ENCODE peak calls at places on chromosome 12, in ten cellular contexts. C is brain microvascular endothelial cell, H is hepatocyte, U is GM10248, T is MM.1S, P is omental fat pad, O is progenitor cell of endocrine pancreas, G is fibroblast of mammary gland, D is cardiac muscle cell, M is MCF 10A. W is an unnamed sample.

GRCh38 chr12:6946033-6946919 is 2.5 kb downstream of the C12orf57 start:
- DNase-seq in C (no peak), H (peak), U (peak), T (peak), P (no peak), O (peak), G (no peak), D (peak), M (peak), W (peak)

GRCh38 chr12:112716099-112717093 is 75.2 kb upstream of the RPH3A start:
- DNase-seq in C (peak), H (no peak), U (no peak), T (no peak), P (no peak), O (no peak), G (no peak), D (peak), M (peak), W (peak)

GRCh38 chr12:79514730-79515525 is 175.8 kb downstream of the PAWR start:
- DNase-seq in C (no peak), H (no peak), U (no peak), T (no peak), P (no peak), O (no peak), G (peak), D (no peak), M (no peak), W (no peak)

GRCh38 chr12:88720231-88720630 is 140.0 kb upstream of the KITLG start:
- DNase-seq in C (no peak), H (no peak), U (no peak), T (no peak), P (no peak), O (no peak), G (no peak), D (no peak), M (no peak), W (peak)

GRCh38 chr12:104454997-104455396 is 1.8 kb upstream of the CHST11 start:
- DNase-seq in C (no peak), H (no peak), U (no peak), T (no peak), P (no peak), O (no peak), G (peak), D (no peak), M (peak), W (peak)

GRCh38 chr12:9730591-9730990 is 2.3 kb downstream of the CLECL1 start:
- DNase-seq in C (no peak), H (no peak), U (no peak), T (no peak), P (no peak), O (no peak), G (no peak), D (no peak), M (no peak), W (no peak)

GRCh38 chr12:94640134-94640928 is 10.0 kb downstream of the TMCC3 start:
- DNase-seq in C (peak), H (no peak), U (peak), T (peak), P (no peak), O (no peak), G (peak), D (no peak), M (peak), W (peak)

GRCh38 chr12:1808798-1809480 is 11.4 kb upstream of the LRTM2 start:
- DNase-seq in C (no peak), H (no peak), U (no peak), T (no peak), P (no peak), O (no peak), G (no peak), D (no peak), M (no peak), W (no peak)

GRCh38 chr12:65520658-65521057 is 242.2 kb downstream of the MSRB3 start:
- DNase-seq in C (no peak), H (no peak), U (no peak), T (no peak), P (no peak), O (no peak), G (no peak), D (no peak), M (no peak), W (no peak)

GRCh38 chr12:109687250-109687649 is 26.4 kb upstream of the FAM222A start:
- DNase-seq in C (no peak), H (no peak), U (no peak), T (no peak), P (no peak), O (no peak), G (no peak), D (no peak), M (no peak), W (no peak)

GRCh38 chr12:22494319-22494718 is 50.0 kb downstream of the C2CD5 start:
- DNase-seq in C (no peak), H (no peak), U (no peak), T (no peak), P (no peak), O (no peak), G (no peak), D (no peak), M (no peak), W (no peak)

GRCh38 chr12:70052931-70053497 is 190.2 kb upstream of the CNOT2 start:
- DNase-seq in C (peak), H (peak), U (no peak), T (no peak), P (peak), O (no peak), G (peak), D (no peak), M (peak), W (peak)

GRCh38 chr12:112029326-112029725 is 16.1 kb downstream of the ERP29 start:
- DNase-seq in C (no peak), H (no peak), U (no peak), T (no peak), P (no peak), O (no peak), G (no peak), D (no peak), M (no peak), W (no peak)

GRCh38 chr12:6958609-6959375 is 7.6 kb downstream of the PTPN6 start:
- DNase-seq in C (no peak), H (no peak), U (peak), T (peak), P (no peak), O (no peak), G (no peak), D (no peak), M (no peak), W (no peak)

GRCh38 chr12:12870454-12870853 is 20.9 kb upstream of the GPRC5A start:
- DNase-seq in C (peak), H (peak), U (no peak), T (no peak), P (no peak), O (no peak), G (peak), D (no peak), M (peak), W (peak)

GRCh38 chr12:113837059-113837458 is 129.1 kb downstream of the RBM19 start:
- DNase-seq in C (no peak), H (peak), U (no peak), T (no peak), P (no peak), O (no peak), G (peak), D (no peak), M (no peak), W (no peak)

GRCh38 chr12:46267618-46268348 is 1.1 kb downstream of the SLC38A1 start:
- DNase-seq in C (peak), H (peak), U (peak), T (peak), P (no peak), O (no peak), G (peak), D (peak), M (peak), W (no peak)

GRCh38 chr12:123952037-123952436 is 20.6 kb downstream of the CCDC92 start:
- DNase-seq in C (no peak), H (no peak), U (no peak), T (no peak), P (no peak), O (no peak), G (no peak), D (no peak), M (no peak), W (peak)

GRCh38 chr12:107159384-107159900 is 66.1 kb upstream of the CRY1 start:
- DNase-seq in C (no peak), H (no peak), U (no peak), T (no peak), P (no peak), O (no peak), G (no peak), D (no peak), M (no peak), W (no peak)

GRCh38 chr12:85057370-85057963 is 21.3 kb downstream of the LRRIQ1 start:
- DNase-seq in C (peak), H (peak), U (peak), T (peak), P (no peak), O (peak), G (peak), D (peak), M (peak), W (peak)

GRCh38 chr12:47651368-47652254 is 54.2 kb downstream of the RPAP3 start:
- DNase-seq in C (peak), H (peak), U (peak), T (peak), P (no peak), O (no peak), G (peak), D (peak), M (peak), W (peak)

GRCh38 chr12:124621296-124621660 is 53.9 kb upstream of the NCOR2 start:
- DNase-seq in C (no peak), H (peak), U (no peak), T (no peak), P (no peak), O (no peak), G (no peak), D (no peak), M (no peak), W (no peak)

GRCh38 chr12:107884769-107885694 is 110.5 kb downstream of the ASCL4 start:
- DNase-seq in C (peak), H (peak), U (peak), T (peak), P (no peak), O (peak), G (peak), D (peak), M (peak), W (peak)

GRCh38 chr12:11543513-11544168 is 105.8 kb upstream of the ETV6 start:
- DNase-seq in C (no peak), H (no peak), U (no peak), T (no peak), P (no peak), O (no peak), G (no peak), D (no peak), M (no peak), W (peak)

GRCh38 chr12:11540615-11541014 is 108.9 kb upstream of the ETV6 start:
- DNase-seq in C (no peak), H (no peak), U (no peak), T (no peak), P (no peak), O (no peak), G (no peak), D (no peak), M (no peak), W (no peak)

GRCh38 chr12:11542599-11542998 is 106.9 kb upstream of the ETV6 start:
- DNase-seq in C (no peak), H (no peak), U (no peak), T (no peak), P (no peak), O (no peak), G (no peak), D (peak), M (no peak), W (no peak)

GRCh38 chr12:11539156-11539555 is 110.3 kb upstream of the ETV6 start:
- DNase-seq in C (no peak), H (no peak), U (no peak), T (no peak), P (no peak), O (no peak), G (no peak), D (no peak), M (no peak), W (no peak)

GRCh38 chr12:11540156-11540555 is 109.3 kb upstream of the ETV6 start:
- DNase-seq in C (no peak), H (no peak), U (no peak), T (no peak), P (no peak), O (no peak), G (no peak), D (no peak), M (no peak), W (no peak)
- TF ChIP-seq CTCF in C (no peak), H (no peak), U (no peak), T (no peak), P (no peak), O (no peak), G (no peak), D (no peak), M (no peak), W (no peak)

DNA sequence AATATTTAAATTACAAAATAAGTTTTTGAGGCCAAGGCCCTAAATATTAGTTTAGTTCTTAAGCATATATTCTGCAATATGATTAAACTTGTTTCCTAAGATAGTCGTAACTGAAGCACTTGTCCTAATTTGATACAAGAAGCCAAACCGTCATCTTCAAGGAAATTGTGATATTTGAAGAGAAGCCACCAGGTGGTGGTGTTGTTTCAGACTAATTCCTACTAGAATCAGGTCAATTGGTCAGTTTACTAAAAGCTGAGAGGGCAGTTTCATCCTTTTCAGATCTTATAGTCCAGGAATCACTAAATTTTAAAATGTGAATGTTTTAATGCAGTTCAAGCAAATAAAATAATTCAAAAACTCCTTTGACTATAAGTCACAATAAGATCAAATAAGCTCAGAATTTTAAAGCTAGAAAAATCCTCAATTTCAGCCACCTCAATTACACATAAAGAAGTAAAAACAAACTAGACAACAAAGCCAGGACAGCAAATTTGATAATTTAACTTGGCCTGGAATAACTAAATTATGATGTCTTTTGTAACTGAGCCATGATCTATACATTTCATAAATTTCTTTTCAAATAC is 7.1 kb upstream of the ARL1 start:
- DNase-seq in C (peak), H (peak), U (peak), T (peak), P (no peak), O (no peak), G (peak), D (peak), M (peak), W (peak)
- TF ChIP-seq CTCF in C (peak), H (peak), U (peak), T (peak), P (no peak), O (peak), G (peak), D (peak), M (peak), W (peak)

GRCh38 chr12:66688836-66689439 is 10.1 kb upstream of the GRIP1 start:
- DNase-seq in C (peak), H (peak), U (peak), T (peak), P (no peak), O (peak), G (peak), D (peak), M (peak), W (peak)
- TF ChIP-seq CTCF in C (peak), H (peak), U (peak), T (peak), P (no peak), O (peak), G (peak), D (peak), M (peak), W (peak)

GRCh38 chr12:5073838-5074237 is 30.2 kb downstream of the KCNA5 start:
- DNase-seq in C (no peak), H (no peak), U (no peak), T (no peak), P (no peak), O (no peak), G (peak), D (no peak), M (no peak), W (no peak)
- TF ChIP-seq CTCF in C (peak), H (peak), U (no peak), T (peak), P (no peak), O (peak), G (peak), D (peak), M (no peak), W (peak)

GRCh38 chr12:23528316-23528715 is 421.2 kb downstream of the SOX5 start:
- DNase-seq in C (no peak), H (no peak), U (no peak), T (no peak), P (no peak), O (no peak), G (no peak), D (no peak), M (no peak), W (peak)
- TF ChIP-seq CTCF in C (no peak), H (no peak), U (no peak), T (no peak), P (no peak), O (no peak), G (no peak), D (no peak), M (no peak), W (peak)

GRCh38 chr12:67647251-67647546 is 1.3 kb upstream of the DYRK2 start:
- DNase-seq in C (no peak), H (no peak), U (no peak), T (no peak), P (no peak), O (no peak), G (no peak), D (no peak), M (no peak), W (no peak)

GRCh38 chr12:67649165-67650126 is 901 bp downstream of the DYRK2 start:
- DNase-seq in C (no peak), H (peak), U (peak), T (no peak), P (no peak), O (peak), G (no peak), D (peak), M (peak), W (no peak)

GRCh38 chr12:67648306-67649164 is at the start of gene DYRK2:
- DNase-seq in C (peak), H (peak), U (peak), T (peak), P (peak), O (peak), G (peak), D (peak), M (peak), W (peak)

GRCh38 chr12:67646775-67647174 is 1.8 kb upstream of the DYRK2 start:
- DNase-seq in C (no peak), H (no peak), U (no peak), T (no peak), P (no peak), O (no peak), G (no peak), D (no peak), M (no peak), W (no peak)

GRCh38 chr12:67647547-67648305 is 819 bp upstream of the DYRK2 start:
- DNase-seq in C (peak), H (peak), U (peak), T (peak), P (peak), O (peak), G (peak), D (peak), M (peak), W (peak)
- TF ChIP-seq CTCF in C (peak), H (peak), U (no peak), T (no peak), P (no peak), O (peak), G (peak), D (peak), M (no peak), W (peak)

DNA sequence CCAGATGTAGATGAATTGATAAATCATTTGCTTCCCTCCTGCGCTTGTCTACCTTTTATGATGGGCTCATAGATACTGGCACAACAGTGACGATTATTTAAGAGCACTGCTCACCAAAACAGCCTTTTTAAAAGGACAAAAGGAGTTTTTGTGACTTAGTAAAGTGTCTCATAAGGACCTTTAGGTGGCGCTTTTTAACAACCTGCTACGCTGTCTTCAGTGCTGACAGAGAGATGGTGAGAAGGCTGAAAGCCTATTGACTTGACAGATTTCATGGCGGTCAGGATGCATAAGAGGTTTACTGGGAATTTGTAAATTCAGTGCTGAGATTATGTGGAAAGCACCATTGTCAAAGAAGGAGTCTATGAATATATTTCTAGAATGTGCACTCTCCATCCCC is 87.6 kb downstream of the SLC15A5 start:
- DNase-seq in C (no peak), H (peak), U (no peak), T (peak), P (no peak), O (no peak), G (no peak), D (peak), M (no peak), W (peak)
- TF ChIP-seq CTCF in C (peak), H (peak), U (no peak), T (peak), P (no peak), O (peak), G (no peak), D (peak), M (no peak), W (peak)

GRCh38 chr12:15151141-15152091 is 69.8 kb downstream of the RERG start:
- DNase-seq in C (peak), H (peak), U (no peak), T (peak), P (no peak), O (no peak), G (peak), D (peak), M (peak), W (peak)
- TF ChIP-seq CTCF in C (peak), H (peak), U (peak), T (peak), P (no peak), O (peak), G (peak), D (peak), M (peak), W (peak)

GRCh38 chr12:4653257-4653656 is 4.3 kb downstream of the NDUFA9 start:
- DNase-seq in C (no peak), H (no peak), U (no peak), T (no peak), P (no peak), O (no peak), G (no peak), D (no peak), M (no peak), W (no peak)
- TF ChIP-seq CTCF in C (no peak), H (no peak), U (no peak), T (no peak), P (no peak), O (no peak), G (no peak), D (no peak), M (no peak), W (no peak)

DNA sequence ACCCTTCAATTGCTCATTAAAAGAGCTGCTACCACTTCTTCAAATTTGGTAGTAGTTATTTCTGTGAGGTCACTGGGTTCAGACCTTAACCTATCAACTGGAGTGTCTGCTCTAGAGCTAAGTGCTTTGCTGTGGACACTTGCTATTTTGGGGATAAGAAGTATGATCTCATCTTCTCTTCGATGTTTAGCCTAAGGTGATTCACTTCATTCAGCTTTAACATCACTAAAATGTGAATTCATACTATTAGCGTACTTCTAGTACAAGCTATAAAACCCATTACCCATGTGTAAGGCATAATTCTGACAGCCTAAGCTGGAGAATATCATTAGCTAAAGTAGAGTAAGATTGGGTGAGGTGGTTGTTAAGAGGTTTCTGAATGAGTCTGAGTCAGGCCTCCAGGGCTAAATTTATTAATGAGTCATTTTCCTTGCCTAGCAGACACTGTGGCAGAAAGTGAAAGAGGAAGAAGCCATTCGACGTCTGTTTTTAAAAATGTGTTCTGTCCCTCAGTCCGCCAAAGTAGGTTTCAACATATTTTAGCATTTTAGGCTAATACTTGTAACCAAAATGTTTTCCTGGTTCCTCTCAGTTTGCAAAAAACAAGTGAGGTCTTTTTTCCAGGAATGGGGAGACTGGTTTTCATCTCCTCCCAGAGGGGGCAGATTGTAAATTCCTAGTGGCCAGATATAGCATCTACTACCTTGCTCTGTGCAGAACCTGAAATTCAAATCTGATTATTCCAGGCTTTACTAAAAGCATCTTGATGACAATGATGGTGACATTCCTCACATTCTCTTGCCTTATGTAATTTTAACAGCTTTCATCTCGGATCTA is 103.6 kb downstream of the SSPN start:
- DNase-seq in C (peak), H (peak), U (peak), T (peak), P (no peak), O (no peak), G (peak), D (peak), M (peak), W (peak)
- TF ChIP-seq CTCF in C (peak), H (peak), U (no peak), T (peak), P (no peak), O (no peak), G (peak), D (peak), M (peak), W (peak)

W was measured in bronchial epithelial cell.